ENCODE peak calls at places on chromosome 18, in seven cellular contexts. S is IMR-90, M is GM23338, N is fibroblast of lung, E is H9, Q is PC-3, A is HCT116. R is an unnamed sample.
A peak's percentile ranks its signal among the peaks of the same experiment; 100 is the strongest.

GRCh38 chr18:14976736-14977430 is 228.9 kb downstream of the ANKRD30B start:
- DNase-seq in M (no peak), A (no peak), E (no peak), S (no peak), N (no peak), Q (peak; percentile 82), R (no peak)

GRCh38 chr18:70132999-70133398 is 72.5 kb downstream of the RTTN start:
- DNase-seq in M (no peak), Q (peak; percentile 25), S (peak; percentile 98), E (no peak), A (no peak), N (peak; percentile 96), R (no peak)

GRCh38 chr18:10008006-10008647 is 94.3 kb downstream of the VAPA start:
- DNase-seq in Q (no peak), N (no peak), S (no peak), E (no peak), M (no peak), A (no peak), R (no peak)

GRCh38 chr18:9297007-9297393 is 37.6 kb upstream of the TWSG1 start:
- DNase-seq in S (no peak), A (no peak), Q (no peak), N (no peak), E (no peak), M (no peak), R (no peak)

GRCh38 chr18:8526316-8526715 is 82.9 kb upstream of the RAB12 start:
- DNase-seq in E (no peak), M (no peak), N (no peak), A (no peak), S (no peak), Q (no peak), R (no peak)

GRCh38 chr18:80009661-80010550 is 21.5 kb upstream of the TXNL4A start:
- DNase-seq in S (peak; percentile 98), N (peak; percentile 99), M (no peak), A (peak; percentile 75), Q (peak; percentile 95), E (no peak), R (no peak)

GRCh38 chr18:36187826-36188721 is 777 bp downstream of the MOCOS start:
- DNase-seq in E (peak; percentile 55), N (peak; percentile 38), Q (peak; percentile 48), S (peak; percentile 19), A (peak; percentile 28), M (peak; percentile 61), R (peak; percentile 23)

GRCh38 chr18:8656226-8656625 is 47.0 kb downstream of the RAB12 start:
- DNase-seq in E (no peak), A (no peak), N (no peak), Q (no peak), S (no peak), M (no peak), R (no peak)

GRCh38 chr18:58536534-58537271 is 92.2 kb downstream of the ALPK2 start:
- DNase-seq in E (no peak), N (no peak), M (no peak), Q (no peak), A (no peak), S (no peak), R (no peak)

DNA sequence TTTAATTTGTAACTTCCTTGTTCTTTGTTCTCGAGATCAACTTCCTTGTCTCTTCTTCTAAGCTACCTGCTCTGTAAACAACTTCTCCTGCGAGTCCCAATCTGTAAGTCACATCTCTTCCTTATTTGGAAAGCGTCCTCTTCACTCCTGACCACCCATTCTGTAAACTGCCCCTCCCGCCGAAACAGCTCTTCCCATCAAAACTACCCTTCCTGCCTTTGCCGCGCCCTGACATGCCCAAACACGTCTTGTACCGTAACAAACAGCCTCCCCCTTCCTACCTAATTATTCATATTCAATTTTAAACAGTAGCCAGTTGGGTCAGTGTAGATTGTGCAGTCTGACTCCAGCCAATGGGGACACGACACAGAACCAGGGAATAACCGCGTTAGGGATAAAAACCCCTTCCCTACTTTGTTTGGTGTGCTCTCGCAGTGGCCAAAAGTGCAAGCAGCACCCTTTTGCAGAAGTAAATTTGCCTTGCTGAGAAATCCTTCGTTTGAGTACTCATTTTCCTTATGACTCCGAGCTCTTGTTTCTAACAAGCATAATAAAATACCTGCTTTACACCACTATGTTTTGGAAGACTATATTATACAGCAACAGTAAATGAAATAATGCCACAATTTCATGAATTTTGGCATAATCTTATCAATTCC is 39.8 kb downstream of the PIAS2 start:
- DNase-seq in A (no peak), M (no peak), S (no peak), E (peak; percentile 76), Q (no peak), N (no peak), R (peak; percentile 14)
- H2AFZ ChIP-seq in A (no peak overlapping the region), M (no peak overlapping the region), S (no peak overlapping the region), E (no peak overlapping the region), Q (no peak overlapping the region), N (no peak overlapping the region), R (no peak overlapping the region)

DNA sequence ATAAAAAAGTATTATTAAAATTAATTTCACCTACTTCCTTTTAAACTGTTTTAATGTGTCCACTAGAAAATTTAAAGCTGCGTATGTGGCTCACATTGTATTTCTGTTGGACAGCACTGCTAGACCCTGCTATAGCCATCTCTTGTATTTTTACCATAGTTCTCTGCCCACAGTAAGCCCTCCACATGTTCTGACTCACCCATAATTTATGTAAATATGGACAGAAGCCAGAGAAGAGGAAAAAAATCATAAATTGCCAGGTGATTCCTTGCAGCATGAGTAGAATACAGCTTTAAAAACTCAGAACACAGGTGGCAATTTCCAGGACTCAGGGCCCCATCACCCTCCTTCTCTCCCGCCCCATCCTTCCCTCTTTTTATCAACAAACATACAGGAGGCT is 142.4 kb upstream of the MEX3C start:
- DNase-seq in N (peak; percentile 43), A (no peak), M (no peak), E (no peak), Q (peak; percentile 52), S (no peak), R (no peak)
- H2AFZ ChIP-seq in N (no peak overlapping the region), A (no peak overlapping the region), M (no peak overlapping the region), E (no peak overlapping the region), Q (no peak overlapping the region), S (no peak overlapping the region), R (no peak overlapping the region)

GRCh38 chr18:45792551-45793294 is 32.8 kb upstream of the SIGLEC15 start:
- DNase-seq in N (peak; percentile 50), Q (peak; percentile 12), S (peak; percentile 49), E (no peak), M (no peak), A (no peak), R (no peak)

GRCh38 chr18:45793295-45793965 is 32.0 kb upstream of the SIGLEC15 start:
- DNase-seq in A (peak; percentile 75), E (no peak), Q (peak; percentile 91), N (peak; percentile 89), S (peak; percentile 93), M (peak; percentile 2), R (no peak)
- H2AFZ ChIP-seq in A (peak overlapping the region; percentile 37), E (no peak overlapping the region), Q (no peak overlapping the region), N (no peak overlapping the region), S (peak overlapping the region; percentile 58), M (no peak overlapping the region), R (no peak overlapping the region)

GRCh38 chr18:46173393-46174316 is 69.5 kb downstream of the HAUS1 start:
- DNase-seq in E (peak; percentile 96), S (peak; percentile 89), N (peak; percentile 90), M (peak; percentile 98), A (peak; percentile 82), Q (peak; percentile 75), R (peak; percentile 97)

GRCh38 chr18:46167971-46168370 is 63.8 kb downstream of the HAUS1 start:
- DNase-seq in A (no peak), M (peak; percentile 27), Q (no peak), N (no peak), S (no peak), E (no peak), R (no peak)

GRCh38 chr18:46169464-46169941 is 65.3 kb downstream of the HAUS1 start:
- DNase-seq in Q (peak; percentile 38), N (peak; percentile 87), S (peak; percentile 83), M (no peak), E (no peak), A (no peak), R (no peak)

GRCh38 chr18:46174317-46175039 is 70.3 kb downstream of the HAUS1 start:
- DNase-seq in Q (no peak), E (peak; percentile 43), N (peak; percentile 45), M (peak; percentile 65), S (peak; percentile 30), A (no peak), R (peak; percentile 79)

GRCh38 chr18:46171331-46171730 is 67.1 kb downstream of the HAUS1 start:
- DNase-seq in A (no peak), E (no peak), M (no peak), S (no peak), N (no peak), Q (peak; percentile 36), R (no peak)
- H2AFZ ChIP-seq in A (no peak overlapping the region), E (no peak overlapping the region), M (no peak overlapping the region), S (no peak overlapping the region), N (no peak overlapping the region), Q (no peak overlapping the region), R (no peak overlapping the region)

GRCh38 chr18:29184654-29185053 is 1007.7 kb upstream of the CDH2 start:
- DNase-seq in E (no peak), Q (peak; percentile 75), S (peak; percentile 61), A (no peak), N (peak; percentile 80), M (no peak), R (no peak)
- H2AFZ ChIP-seq in E (no peak overlapping the region), Q (peak overlapping the region; percentile 36), S (peak overlapping the region; percentile 69), A (no peak overlapping the region), N (no peak overlapping the region), M (no peak overlapping the region), R (no peak overlapping the region)

GRCh38 chr18:54813305-54813704 is 15.0 kb upstream of the RAB27B start:
- DNase-seq in M (no peak), Q (no peak), E (no peak), N (no peak), S (no peak), A (no peak), R (no peak)
- H2AFZ ChIP-seq in M (no peak overlapping the region), Q (no peak overlapping the region), E (no peak overlapping the region), N (no peak overlapping the region), S (no peak overlapping the region), A (no peak overlapping the region), R (no peak overlapping the region)

GRCh38 chr18:25423267-25423666 is 71.3 kb upstream of the ZNF521 start:
- DNase-seq in A (no peak), S (no peak), Q (no peak), M (no peak), N (no peak), E (no peak), R (no peak)

GRCh38 chr18:25425030-25425429 is 73.1 kb upstream of the ZNF521 start:
- DNase-seq in M (no peak), Q (no peak), A (no peak), N (no peak), E (no peak), S (peak; percentile 4), R (no peak)

GRCh38 chr18:25422230-25422629 is 70.3 kb upstream of the ZNF521 start:
- DNase-seq in A (no peak), M (no peak), Q (no peak), S (peak; percentile 65), E (no peak), N (no peak), R (no peak)

GRCh38 chr18:25423760-25424159 is 71.8 kb upstream of the ZNF521 start:
- DNase-seq in N (no peak), A (no peak), E (no peak), S (no peak), Q (no peak), M (no peak), R (no peak)

DNA sequence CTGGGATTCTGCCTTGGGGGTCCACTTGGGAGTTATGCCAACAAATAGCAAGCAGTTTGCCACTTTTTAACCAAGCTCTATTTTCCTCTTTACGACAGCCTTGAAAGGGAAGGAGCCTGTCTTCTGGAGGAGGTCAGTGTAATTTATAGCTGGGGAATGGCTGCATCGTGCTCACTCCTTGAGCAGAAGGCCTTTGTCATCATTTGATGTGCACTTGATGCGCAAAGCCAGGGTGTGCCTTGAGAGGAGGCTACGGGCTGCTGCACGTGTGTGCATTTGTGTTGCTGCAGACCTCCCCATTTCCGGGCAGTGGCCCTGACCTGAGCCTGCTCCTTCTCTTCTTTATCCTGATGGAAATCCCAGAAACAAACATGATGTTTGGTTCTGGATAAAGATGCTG is 68.1 kb upstream of the ZNF521 start:
- DNase-seq in M (no peak), A (no peak), Q (no peak), N (no peak), S (no peak), E (no peak), R (no peak)
- H2AFZ ChIP-seq in M (peak overlapping the region; percentile 74), A (no peak overlapping the region), Q (no peak overlapping the region), N (no peak overlapping the region), S (no peak overlapping the region), E (no peak overlapping the region), R (peak overlapping the region; percentile 89)